ENCODE peak calls at places on chromosomes 2 and 18, in five cellular contexts. L, O, Z, C and K are unnamed samples.

GRCh38 chr2:106062627-106063026 is 131.5 kb downstream of the UXS1 start:
- DNase-seq in L (no peak), O (no peak), Z (no peak), C (no peak), K (no peak)

GRCh38 chr18:51273435-51273834 is 76.0 kb upstream of the MEX3C start:
- DNase-seq in L (no peak), O (no peak), Z (no peak), C (no peak), K (no peak)

GRCh38 chr18:76491801-76492668 is 3.0 kb downstream of the ZNF516 start:
- DNase-seq in L (no peak), O (no peak), Z (no peak), C (peak; percentile 30), K (no peak)

GRCh38 chr18:9032519-9032918 is 70.0 kb upstream of the NDUFV2 start:
- DNase-seq in L (no peak), O (no peak), Z (no peak), C (no peak), K (no peak)

GRCh38 chr2:287471-287885 is 413 bp downstream of the ALKAL2 start:
- DNase-seq in L (no peak), O (no peak), Z (peak; percentile 19), C (no peak), K (no peak)

GRCh38 chr2:182980115-182980514 is 58.1 kb downstream of the NCKAP1 start:
- DNase-seq in L (no peak), O (peak; percentile 26), Z (no peak), C (no peak), K (no peak)

GRCh38 chr18:11996190-11996754 is 15.0 kb downstream of the IMPA2 start:
- DNase-seq in L (no peak), O (no peak), Z (no peak), C (no peak), K (no peak)

GRCh38 chr18:9643549-9643948 is 29.2 kb upstream of the PPP4R1 start:
- DNase-seq in L (peak; percentile 46), O (no peak), Z (no peak), C (no peak), K (no peak)

GRCh38 chr2:85712849-85713612 is 18.9 kb downstream of the GNLY start:
- DNase-seq in L (peak; percentile 5), O (no peak), Z (no peak), C (no peak), K (no peak)

GRCh38 chr2:45852450-45853150 is 201.1 kb downstream of the PRKCE start:
- DNase-seq in L (no peak), O (no peak), Z (no peak), C (no peak), K (no peak)

GRCh38 chr2:209998596-209998995 is 3.8 kb upstream of the RPE start:
- DNase-seq in L (no peak), O (no peak), Z (no peak), C (no peak), K (no peak)

GRCh38 chr2:237091779-237092436 is 6.2 kb downstream of the COPS8 start:
- DNase-seq in L (peak; percentile 74), O (no peak), Z (no peak), C (no peak), K (no peak)

GRCh38 chr2:133438026-133438425 is 130.2 kb downstream of the NCKAP5 start:
- DNase-seq in L (no peak), O (no peak), Z (no peak), C (no peak), K (no peak)

GRCh38 chr18:45254683-45255082 is 360.6 kb upstream of the SLC14A2 start:
- DNase-seq in L (no peak), O (no peak), Z (no peak), C (no peak), K (no peak)

GRCh38 chr2:79370976-79371550 is 141.8 kb upstream of the CTNNA2 start:
- DNase-seq in L (no peak), O (no peak), Z (no peak), C (no peak), K (no peak)

GRCh38 chr2:206392118-206392517 is 51.2 kb upstream of the ADAM23 start:
- DNase-seq in L (no peak), O (peak; percentile 9), Z (no peak), C (peak; percentile 10), K (peak; percentile 7)

GRCh38 chr2:236241181-236242056 is 22.8 kb downstream of the ASB18 start:
- DNase-seq in L (no peak), O (no peak), Z (no peak), C (no peak), K (no peak)

GRCh38 chr2:21924640-21925285 is 801.0 kb downstream of the TDRD15 start:
- DNase-seq in L (no peak), O (no peak), Z (no peak), C (no peak), K (no peak)

GRCh38 chr2:50785781-50786180 is 246.2 kb downstream of the NRXN1 start:
- DNase-seq in L (no peak), O (no peak), Z (no peak), C (no peak), K (no peak)

GRCh38 chr2:219595250-219595649 is 2.4 kb upstream of the STK11IP start:
- DNase-seq in L (no peak), O (no peak), Z (no peak), C (no peak), K (no peak)

GRCh38 chr2:164495491-164496223 is 125.6 kb downstream of the GRB14 start:
- DNase-seq in L (peak; percentile 15), O (peak; percentile 1), Z (no peak), C (no peak), K (no peak)

GRCh38 chr2:172929644-172930043 is 146.0 kb upstream of the MAP3K20 start:
- DNase-seq in L (no peak), O (no peak), Z (no peak), C (no peak), K (no peak)

GRCh38 chr18:21000667-21001066 is 110.9 kb downstream of the ROCK1 start:
- DNase-seq in L (no peak), O (no peak), Z (no peak), C (no peak), K (no peak)

GRCh38 chr2:221958224-221958623 is 340.6 kb downstream of the PAX3 start:
- DNase-seq in L (no peak), O (no peak), Z (no peak), C (no peak), K (no peak)

GRCh38 chr2:1564506-1564905 is 151.2 kb downstream of the TPO start:
- DNase-seq in L (no peak), O (peak; percentile 67), Z (no peak), C (peak; percentile 17), K (peak; percentile 64)

GRCh38 chr2:166592750-166593149 is 98.7 kb upstream of the SCN7A start:
- DNase-seq in L (no peak), O (no peak), Z (no peak), C (no peak), K (no peak)

GRCh38 chr2:210956101-210956500 is 399.7 kb downstream of the CPS1 start:
- DNase-seq in L (no peak), O (no peak), Z (no peak), C (no peak), K (no peak)

GRCh38 chr2:221915926-221916325 is 343.8 kb upstream of the EPHA4 start:
- DNase-seq in L (no peak), O (no peak), Z (no peak), C (no peak), K (no peak)

GRCh38 chr2:212904646-212905045 is 246.8 kb downstream of the IKZF2 start:
- DNase-seq in L (no peak), O (no peak), Z (no peak), C (no peak), K (no peak)

GRCh38 chr18:53909668-53910067 is 314.8 kb downstream of the MBD2 start:
- DNase-seq in L (no peak), O (peak; percentile 46), Z (no peak), C (no peak), K (peak; percentile 14)

GRCh38 chr18:58046794-58047555 is 2.9 kb downstream of the NEDD4L start:
- DNase-seq in L (no peak), O (no peak), Z (no peak), C (no peak), K (no peak)

GRCh38 chr2:1705557-1706076 is 38.7 kb downstream of the PXDN start:
- DNase-seq in L (no peak), O (no peak), Z (no peak), C (no peak), K (no peak)

GRCh38 chr2:239526038-239526437 is 125.2 kb upstream of the HDAC4 start:
- DNase-seq in L (no peak), O (no peak), Z (no peak), C (no peak), K (no peak)

GRCh38 chr2:241935774-241936173 is 66.2 kb downstream of the RTP5 start:
- DNase-seq in L (no peak), O (no peak), Z (no peak), C (no peak), K (no peak)